ENCODE peak calls at places on chromosome 13, in five cellular contexts. N, R, Q, T and E are unnamed samples.

GRCh38 chr13:30576528-30576927 is 41.2 kb upstream of the USPL1 start:
- DNase-seq in T (no peak), Q (no peak), N (no peak), R (no peak), E (peak; percentile 59)

GRCh38 chr13:75454497-75454896 is 27.5 kb downstream of the TBC1D4 start:
- DNase-seq in N (no peak), T (peak; percentile 73), R (no peak), Q (no peak), E (no peak)

GRCh38 chr13:31920301-31920818 is 111.2 kb upstream of the FRY start:
- DNase-seq in Q (no peak), T (no peak), R (no peak), N (no peak), E (no peak)

GRCh38 chr13:47418206-47418920 is 521.5 kb upstream of the HTR2A start:
- DNase-seq in N (no peak), Q (no peak), R (no peak), T (no peak), E (no peak)

GRCh38 chr13:33003458-33004019 is 12.7 kb upstream of the KL start:
- DNase-seq in T (no peak), R (no peak), Q (no peak), N (no peak), E (no peak)

GRCh38 chr13:111283457-111283856 is 37.0 kb upstream of the TEX29 start:
- DNase-seq in R (no peak), T (no peak), Q (no peak), N (no peak), E (no peak)

GRCh38 chr13:82878536-82878935 is 1003.7 kb downstream of the SLITRK1 start:
- DNase-seq in R (no peak), T (peak; percentile 35), N (no peak), Q (no peak), E (no peak)

GRCh38 chr13:19766637-19767036 is 16.1 kb downstream of the PSPC1 start:
- DNase-seq in T (no peak), N (no peak), R (no peak), Q (no peak), E (no peak)

GRCh38 chr13:53075356-53076041 is 46.9 kb downstream of the OLFM4 start:
- DNase-seq in Q (no peak), R (no peak), T (no peak), N (no peak), E (no peak)

GRCh38 chr13:40672310-40673060 is 6.0 kb upstream of the FOXO1 start:
- DNase-seq in T (peak; percentile 69), N (no peak), Q (no peak), R (no peak), E (no peak)

GRCh38 chr13:97344250-97345175 is 89.5 kb upstream of the RAP2A start:
- DNase-seq in R (no peak), Q (peak; percentile 12), T (no peak), N (peak; percentile 62), E (peak; percentile 64)

GRCh38 chr13:113561417-113562084 is 23.0 kb upstream of the TFDP1 start:
- DNase-seq in N (peak; percentile 7), Q (no peak), T (no peak), R (no peak), E (peak; percentile 43)

GRCh38 chr13:77511552-77511951 is 24.0 kb upstream of the SCEL start:
- DNase-seq in T (no peak), Q (no peak), R (no peak), N (no peak), E (no peak)

GRCh38 chr13:99218969-99219368 is 18.3 kb downstream of the UBAC2 start:
- DNase-seq in R (no peak), Q (no peak), N (no peak), T (no peak), E (no peak)

GRCh38 chr13:33518442-33518841 is 232.9 kb upstream of the STARD13 start:
- DNase-seq in T (no peak), Q (no peak), N (no peak), R (no peak), E (no peak)

GRCh38 chr13:27132538-27132937 is 39.1 kb downstream of the USP12 start:
- DNase-seq in T (no peak), R (no peak), Q (no peak), N (no peak), E (no peak)

GRCh38 chr13:113273856-113274590 is 23.0 kb upstream of the LAMP1 start:
- DNase-seq in Q (no peak), R (no peak), N (no peak), T (peak; percentile 66), E (no peak)

GRCh38 chr13:28492527-28493367 is 2.2 kb downstream of the FLT1 start:
- DNase-seq in N (no peak), Q (no peak), T (no peak), R (no peak), E (no peak)

GRCh38 chr13:30744056-30744684 is 8.8 kb downstream of the ALOX5AP start:
- DNase-seq in N (peak; percentile 56), T (no peak), R (no peak), Q (peak; percentile 47), E (no peak)

GRCh38 chr13:66069570-66069969 is 1160.6 kb downstream of the PCDH9 start:
- DNase-seq in N (no peak), T (no peak), R (no peak), Q (no peak), E (no peak)

GRCh38 chr13:68872338-68872737 is 1235.3 kb upstream of the ATXN8OS start:
- DNase-seq in T (no peak), Q (no peak), N (no peak), R (no peak), E (no peak)